ENCODE peak calls at places on chromosome 6, in four cellular contexts. One of them, this sample, is unnamed. For H3K4me1, the result is how much of the 10 kb centered on the place peaks cover.

GRCh38 chr6:141551318-141551717 is 581.4 kb upstream of the GJE1 start:
- DNase-seq in cardiac muscle cell: no peak
- DNase-seq in fibroblast of lung: no peak
- DNase-seq in SJSA1: no peak
- DNase-seq in this sample: no peak

GRCh38 chr6:30877419-30878262 is 6.7 kb upstream of the DDR1 start:
- DNase-seq in fibroblast of lung: peak
- DNase-seq in SJSA1: peak
- DNase-seq in cardiac muscle cell: peak
- DNase-seq in this sample: peak

GRCh38 chr6:31339210-31339609 is 17.8 kb downstream of the HLA-B start:
- DNase-seq in SJSA1: no peak
- DNase-seq in cardiac muscle cell: no peak
- DNase-seq in fibroblast of lung: no peak
- DNase-seq in this sample: no peak

GRCh38 chr6:5379647-5380242 is 118.4 kb downstream of the FARS2 start:
- DNase-seq in fibroblast of lung: no peak
- DNase-seq in SJSA1: no peak
- DNase-seq in cardiac muscle cell: peak
- DNase-seq in this sample: no peak

GRCh38 chr6:40169878-40170277 is 235.6 kb upstream of the MOCS1 start:
- DNase-seq in cardiac muscle cell: no peak
- DNase-seq in SJSA1: no peak
- DNase-seq in fibroblast of lung: no peak
- DNase-seq in this sample: no peak

GRCh38 chr6:166644631-166645030 is 17.6 kb upstream of the RPS6KA2 start:
- DNase-seq in fibroblast of lung: no peak
- DNase-seq in SJSA1: no peak
- DNase-seq in cardiac muscle cell: no peak
- DNase-seq in this sample: no peak

GRCh38 chr6:91669154-91669903 is 1082.5 kb upstream of the MAP3K7 start:
- DNase-seq in fibroblast of lung: peak
- DNase-seq in cardiac muscle cell: no peak
- DNase-seq in SJSA1: no peak
- DNase-seq in this sample: no peak

GRCh38 chr6:125154184-125155135 is 887 bp downstream of the TPD52L1 start:
- DNase-seq in fibroblast of lung: peak
- DNase-seq in cardiac muscle cell: no peak
- DNase-seq in SJSA1: no peak
- DNase-seq in this sample: peak

GRCh38 chr6:36375644-36376155 is 11.8 kb downstream of the ETV7 start:
- DNase-seq in SJSA1: no peak
- DNase-seq in cardiac muscle cell: no peak
- DNase-seq in fibroblast of lung: no peak
- DNase-seq in this sample: no peak

GRCh38 chr6:25640871-25641270 is 11.1 kb upstream of the SCGN start:
- DNase-seq in cardiac muscle cell: no peak
- DNase-seq in fibroblast of lung: no peak
- DNase-seq in SJSA1: no peak
- DNase-seq in this sample: no peak

GRCh38 chr6:152984387-152984872 is 1.6 kb upstream of the FBXO5 start:
- DNase-seq in fibroblast of lung: peak
- DNase-seq in SJSA1: no peak
- DNase-seq in cardiac muscle cell: no peak
- DNase-seq in this sample: no peak

GRCh38 chr6:127367023-127367375 is 23.6 kb upstream of the ECHDC1 start:
- DNase-seq in SJSA1: no peak
- DNase-seq in fibroblast of lung: peak
- DNase-seq in cardiac muscle cell: peak
- DNase-seq in this sample: no peak

GRCh38 chr6:148866657-148867268 is 119.9 kb downstream of the UST start:
- DNase-seq in fibroblast of lung: no peak
- DNase-seq in cardiac muscle cell: no peak
- DNase-seq in SJSA1: no peak
- DNase-seq in this sample: no peak

GRCh38 chr6:139433647-139434419 is 59.4 kb upstream of the CITED2 start:
- DNase-seq in fibroblast of lung: peak
- DNase-seq in cardiac muscle cell: no peak
- DNase-seq in SJSA1: no peak
- DNase-seq in this sample: no peak

GRCh38 chr6:168196385-168196860 is 117.4 kb upstream of the FRMD1 start:
- DNase-seq in cardiac muscle cell: peak
- DNase-seq in SJSA1: peak
- DNase-seq in fibroblast of lung: no peak
- DNase-seq in this sample: no peak

GRCh38 chr6:13248053-13248452 is 80.3 kb downstream of the TBC1D7 start:
- DNase-seq in cardiac muscle cell: peak
- DNase-seq in SJSA1: no peak
- DNase-seq in fibroblast of lung: peak
- DNase-seq in this sample: peak

GRCh38 chr6:31332637-31333602 is 24.1 kb downstream of the HLA-B start:
- DNase-seq in cardiac muscle cell: no peak
- DNase-seq in SJSA1: no peak
- DNase-seq in fibroblast of lung: peak
- DNase-seq in this sample: no peak

GRCh38 chr6:136309729-136310311 is 20.2 kb upstream of the BCLAF1 start:
- DNase-seq in fibroblast of lung: no peak
- DNase-seq in SJSA1: no peak
- DNase-seq in cardiac muscle cell: no peak
- DNase-seq in this sample: no peak

GRCh38 chr6:163260111-163260895 is 154.2 kb upstream of the QKI start:
- DNase-seq in fibroblast of lung: peak
- DNase-seq in cardiac muscle cell: peak
- DNase-seq in SJSA1: no peak
- DNase-seq in this sample: no peak

GRCh38 chr6:40523505-40524172 is 63.5 kb downstream of the LRFN2 start:
- DNase-seq in fibroblast of lung: no peak
- DNase-seq in cardiac muscle cell: no peak
- DNase-seq in SJSA1: no peak
- DNase-seq in this sample: peak

GRCh38 chr6:168301648-168302398 is 17.8 kb downstream of the DACT2 start:
- DNase-seq in fibroblast of lung: no peak
- DNase-seq in cardiac muscle cell: no peak
- DNase-seq in SJSA1: no peak
- DNase-seq in this sample: no peak

GRCh38 chr6:168088161-168089106 is 9.4 kb upstream of the FRMD1 start:
- DNase-seq in SJSA1: no peak
- DNase-seq in fibroblast of lung: peak
- DNase-seq in cardiac muscle cell: peak
- DNase-seq in this sample: no peak

GRCh38 chr6:134866563-134866962 is 83.3 kb downstream of the ALDH8A1 start:
- DNase-seq in SJSA1: no peak
- DNase-seq in cardiac muscle cell: no peak
- DNase-seq in fibroblast of lung: no peak
- DNase-seq in this sample: no peak

GRCh38 chr6:134863763-134864510 is 86.0 kb downstream of the ALDH8A1 start:
- DNase-seq in fibroblast of lung: no peak
- DNase-seq in SJSA1: no peak
- DNase-seq in cardiac muscle cell: no peak
- DNase-seq in this sample: no peak

GRCh38 chr6:134870677-134871498 is 79.0 kb downstream of the ALDH8A1 start:
- DNase-seq in fibroblast of lung: peak
- DNase-seq in SJSA1: no peak
- DNase-seq in cardiac muscle cell: peak
- DNase-seq in this sample: peak

GRCh38 chr6:134864558-134864957 is 85.3 kb downstream of the ALDH8A1 start:
- DNase-seq in SJSA1: no peak
- DNase-seq in cardiac muscle cell: no peak
- DNase-seq in fibroblast of lung: no peak
- DNase-seq in this sample: no peak

GRCh38 chr6:134868812-134869211 is 81.1 kb downstream of the ALDH8A1 start:
- DNase-seq in SJSA1: no peak
- DNase-seq in fibroblast of lung: no peak
- DNase-seq in cardiac muscle cell: no peak
- DNase-seq in this sample: no peak
- H3K4me1 ChIP-seq in SJSA1: under half
- H3K4me1 ChIP-seq in fibroblast of lung: under half
- H3K4me1 ChIP-seq in cardiac muscle cell: under half
- H3K4me1 ChIP-seq in this sample: under half

GRCh38 chr6:1379026-1379809 is 10.2 kb upstream of the FOXF2 start:
- DNase-seq in cardiac muscle cell: no peak
- DNase-seq in fibroblast of lung: no peak
- DNase-seq in SJSA1: no peak
- DNase-seq in this sample: no peak
- H3K4me1 ChIP-seq in cardiac muscle cell: under half
- H3K4me1 ChIP-seq in fibroblast of lung: under half
- H3K4me1 ChIP-seq in SJSA1: under half
- H3K4me1 ChIP-seq in this sample: under half

GRCh38 chr6:14732845-14733757 is 512.8 kb upstream of the JARID2 start:
- DNase-seq in SJSA1: peak
- DNase-seq in fibroblast of lung: peak
- DNase-seq in cardiac muscle cell: peak
- DNase-seq in this sample: peak
- H3K4me1 ChIP-seq in SJSA1: under half
- H3K4me1 ChIP-seq in fibroblast of lung: under half
- H3K4me1 ChIP-seq in cardiac muscle cell: under half
- H3K4me1 ChIP-seq in this sample: under half

DNA sequence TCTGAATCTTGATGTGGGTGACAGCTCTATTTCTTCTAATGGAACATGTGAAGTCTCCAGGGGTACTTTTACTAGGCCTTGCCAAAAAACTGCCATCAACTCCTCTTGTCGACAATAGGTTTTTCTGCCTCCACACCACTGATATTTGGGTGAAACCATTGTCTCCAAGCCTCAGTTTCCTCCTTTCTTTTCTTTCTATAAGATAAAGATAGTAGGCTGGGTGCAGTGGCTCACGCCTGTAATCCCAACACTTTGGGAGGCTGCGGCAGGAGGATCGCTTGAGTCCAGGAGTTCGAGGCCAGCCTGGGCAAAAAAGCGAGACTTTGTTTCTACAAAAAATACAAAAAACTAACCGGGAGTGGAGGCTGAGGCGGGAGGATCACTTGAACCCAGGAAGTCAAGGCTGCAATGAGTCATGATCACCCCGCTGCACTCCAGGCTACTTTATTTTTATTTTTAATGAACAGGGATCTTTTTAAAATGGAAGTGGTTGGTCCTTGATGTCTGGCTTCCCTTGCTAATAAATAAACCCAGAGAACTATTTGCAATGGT is 159.9 kb upstream of the TNFAIP3 start:
- DNase-seq in fibroblast of lung: no peak
- DNase-seq in cardiac muscle cell: no peak
- DNase-seq in SJSA1: no peak
- DNase-seq in this sample: no peak
- H3K4me1 ChIP-seq in fibroblast of lung: under half
- H3K4me1 ChIP-seq in cardiac muscle cell: under half
- H3K4me1 ChIP-seq in SJSA1: under half
- H3K4me1 ChIP-seq in this sample: under half